ENCODE peak calls at places on chromosomes 11 and 22, in ten cellular contexts. L is left ventricle myocardium inferior; B is CD8-positive, alpha-beta memory T cell; O is small intestine; N is dorsolateral prefrontal cortex; V is CD4-positive, CD25-positive, alpha-beta regulatory T cell; F is prostate gland; U is CD4-positive, alpha-beta T cell; Q is heart right ventricle; Z is sigmoid colon. E is an unnamed sample.

GRCh38 chr22:49725516-49725915 is 102.2 kb downstream of the BRD1 start:
- DNase-seq in Q (no peak), V (no peak), U (no peak), L (no peak), B (no peak), N (no peak), F (no peak), O (no peak), Z (no peak), E (no peak)

GRCh38 chr11:76623171-76623883 is 47.2 kb downstream of the LRRC32 start:
- DNase-seq in U (no peak), V (no peak), Z (peak), F (no peak), B (no peak), Q (no peak), L (no peak), N (no peak), O (no peak), E (no peak)

GRCh38 chr22:48954781-48955311 is 872.8 kb downstream of the BRD1 start:
- DNase-seq in L (no peak), F (peak), B (no peak), U (no peak), O (no peak), Q (no peak), Z (no peak), V (no peak), N (no peak), E (no peak)

GRCh38 chr11:68113986-68114385 is 7.2 kb downstream of the CHKA start:
- DNase-seq in B (no peak), Z (no peak), F (no peak), N (no peak), V (no peak), O (no peak), L (no peak), Q (no peak), U (no peak), E (no peak)

GRCh38 chr11:27183672-27184457 is 143.2 kb downstream of the BBOX1 start:
- DNase-seq in V (peak), F (peak), U (no peak), O (peak), L (no peak), Z (peak), N (peak), B (no peak), Q (no peak), E (peak)

GRCh38 chr11:116702772-116703360 is 69.9 kb downstream of the BUD13 start:
- DNase-seq in L (no peak), Q (no peak), B (no peak), F (no peak), U (no peak), O (peak), N (no peak), V (no peak), Z (peak), E (no peak)

GRCh38 chr11:132032555-132032954 is 662.1 kb downstream of the NTM start:
- DNase-seq in Q (no peak), F (no peak), Z (no peak), L (no peak), B (no peak), O (no peak), V (no peak), U (no peak), N (no peak), E (no peak)

GRCh38 chr22:48687606-48688005 is 1140.1 kb downstream of the BRD1 start:
- DNase-seq in L (no peak), O (no peak), B (no peak), Q (no peak), N (no peak), U (no peak), Z (no peak), F (no peak), V (no peak), E (no peak)

GRCh38 chr22:49344196-49344595 is 483.5 kb downstream of the BRD1 start:
- DNase-seq in V (no peak), L (no peak), Z (no peak), U (no peak), N (no peak), B (no peak), Q (no peak), O (no peak), F (no peak), E (no peak)

GRCh38 chr11:115153135-115153534 is 351.1 kb downstream of the CADM1 start:
- DNase-seq in Q (no peak), V (no peak), O (no peak), U (no peak), N (no peak), L (no peak), B (no peak), Z (no peak), F (no peak), E (no peak)

GRCh38 chr22:25410849-25411248 is 153.6 kb upstream of the GRK3 start:
- DNase-seq in V (peak), F (no peak), O (peak), Z (no peak), B (no peak), N (no peak), Q (no peak), U (no peak), L (no peak), E (no peak)

GRCh38 chr22:46062232-46062615 is 85.3 kb upstream of the WNT7B start:
- DNase-seq in O (no peak), N (no peak), L (no peak), U (no peak), F (no peak), V (no peak), Z (no peak), B (no peak), Q (no peak), E (no peak)

GRCh38 chr11:12813371-12814225 is 139.4 kb downstream of the TEAD1 start:
- DNase-seq in B (no peak), Z (peak), O (no peak), F (no peak), N (no peak), Q (peak), L (no peak), V (no peak), U (no peak), E (no peak)

GRCh38 chr11:57761301-57762234 is at the start of gene CTNND1:
- DNase-seq in F (peak), O (peak), L (peak), B (no peak), U (no peak), Q (peak), Z (peak), N (peak), V (no peak), E (peak)

GRCh38 chr11:94671553-94672366 is 96.4 kb upstream of the AMOTL1 start:
- DNase-seq in Q (no peak), Z (no peak), B (no peak), U (no peak), L (no peak), V (no peak), N (no peak), O (no peak), F (no peak), E (no peak)

GRCh38 chr11:75050516-75050915 is 46.2 kb downstream of the OR2AT4 start:
- DNase-seq in Q (no peak), F (no peak), N (no peak), V (no peak), U (no peak), Z (no peak), O (no peak), B (no peak), L (no peak), E (no peak)

GRCh38 chr22:46108564-46109473 is 41.5 kb upstream of the PPARA start:
- DNase-seq in O (peak), L (peak), N (no peak), Z (peak), B (no peak), U (no peak), F (no peak), Q (peak), V (no peak), E (no peak)

GRCh38 chr22:50161508-50162390 is 8.8 kb upstream of the PANX2 start:
- DNase-seq in F (no peak), O (no peak), U (no peak), V (no peak), B (no peak), Z (no peak), Q (no peak), N (no peak), L (no peak), E (no peak)

GRCh38 chr11:47235163-47235562 is 13.5 kb downstream of the ACP2 start:
- DNase-seq in Z (no peak), N (no peak), F (no peak), L (no peak), B (no peak), Q (no peak), U (no peak), V (no peak), O (no peak), E (no peak)

GRCh38 chr11:109203176-109203575 is 218.8 kb upstream of the C11orf87 start:
- DNase-seq in B (no peak), V (no peak), U (no peak), L (no peak), Z (no peak), F (no peak), N (no peak), Q (no peak), O (no peak), E (no peak)
- H3K27ac ChIP-seq in B (no peak), V (no peak), U (no peak), L (no peak), Z (no peak), F (no peak), N (no peak), Q (no peak), O (no peak), E (no peak)

GRCh38 chr11:100759106-100759505 is 72.0 kb downstream of the ARHGAP42 start:
- DNase-seq in F (no peak), L (no peak), Z (no peak), N (no peak), O (no peak), V (no peak), Q (no peak), B (no peak), U (no peak), E (no peak)
- H3K27ac ChIP-seq in F (no peak), L (no peak), Z (no peak), N (no peak), O (no peak), V (no peak), Q (no peak), B (no peak), U (no peak), E (no peak)

GRCh38 chr11:66006134-66006890 is 4.0 kb downstream of the BANF1 start:
- DNase-seq in L (no peak), V (no peak), U (no peak), O (no peak), Z (no peak), N (no peak), B (no peak), Q (no peak), F (no peak), E (no peak)

GRCh38 chr11:66004186-66004585 is 1.9 kb downstream of the BANF1 start:
- DNase-seq in U (no peak), Q (no peak), F (no peak), N (no peak), V (no peak), L (no peak), Z (no peak), O (no peak), B (no peak), E (no peak)

GRCh38 chr11:66002648-66003225 is 434 bp downstream of the BANF1 start:
- DNase-seq in V (no peak), O (no peak), F (peak), B (peak), U (no peak), Z (peak), N (peak), Q (no peak), L (peak), E (peak)

GRCh38 chr11:66003291-66003690 is 988 bp downstream of the BANF1 start:
- DNase-seq in O (no peak), N (no peak), V (no peak), Z (no peak), Q (no peak), U (no peak), F (no peak), L (no peak), B (no peak), E (no peak)

DNA sequence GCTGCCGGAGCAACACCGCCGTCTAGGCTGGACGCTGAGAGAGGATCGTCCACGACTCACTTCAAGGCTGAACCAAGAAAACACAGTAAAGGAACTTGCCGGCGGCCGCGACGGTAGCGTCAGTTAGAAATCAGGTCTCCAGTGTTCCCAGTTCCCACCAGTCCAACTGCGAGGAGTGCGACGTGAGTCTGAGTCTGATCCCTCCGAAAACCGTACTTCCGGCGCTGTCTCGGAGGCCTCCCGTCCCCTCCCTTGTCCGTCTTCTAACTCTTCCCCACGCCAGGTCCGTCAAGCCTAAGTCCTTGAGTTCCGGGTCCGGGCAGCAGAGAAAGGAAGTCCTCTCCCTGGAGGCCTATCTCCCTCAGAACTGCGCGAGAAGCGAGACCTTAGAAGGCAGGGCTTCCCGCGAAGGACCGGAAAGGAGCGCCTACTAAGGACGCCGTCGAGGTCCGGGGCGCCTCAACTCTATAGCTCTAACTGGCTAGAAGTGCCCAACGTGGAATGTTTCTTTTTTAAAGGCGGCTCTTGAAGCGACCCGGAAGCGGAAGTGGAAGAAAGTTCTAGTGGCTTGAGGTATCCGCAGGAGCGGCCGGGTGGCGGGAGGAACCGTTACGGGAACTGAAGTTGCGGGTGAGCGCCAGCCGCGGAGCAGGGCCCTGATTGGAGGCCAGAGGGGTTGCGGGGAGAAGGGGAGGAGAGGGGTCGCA is at the start of the genes BANF1 and EIF1AD:
- DNase-seq in V (peak), U (peak), F (peak), Z (peak), O (peak), B (peak), N (peak), Q (peak), L (peak), E (peak)
- H3K27ac ChIP-seq in V (peak), U (peak), F (peak), Z (peak), O (peak), B (peak), N (peak), Q (peak), L (peak), E (peak)

GRCh38 chr11:706957-707816 is 1.2 kb downstream of the EPS8L2 start:
- DNase-seq in F (peak), O (peak), L (no peak), N (no peak), U (no peak), Z (no peak), B (no peak), Q (no peak), V (no peak), E (no peak)
- H3K27ac ChIP-seq in F (peak), O (peak), L (peak), N (peak), U (no peak), Z (peak), B (no peak), Q (peak), V (no peak), E (no peak)

DNA sequence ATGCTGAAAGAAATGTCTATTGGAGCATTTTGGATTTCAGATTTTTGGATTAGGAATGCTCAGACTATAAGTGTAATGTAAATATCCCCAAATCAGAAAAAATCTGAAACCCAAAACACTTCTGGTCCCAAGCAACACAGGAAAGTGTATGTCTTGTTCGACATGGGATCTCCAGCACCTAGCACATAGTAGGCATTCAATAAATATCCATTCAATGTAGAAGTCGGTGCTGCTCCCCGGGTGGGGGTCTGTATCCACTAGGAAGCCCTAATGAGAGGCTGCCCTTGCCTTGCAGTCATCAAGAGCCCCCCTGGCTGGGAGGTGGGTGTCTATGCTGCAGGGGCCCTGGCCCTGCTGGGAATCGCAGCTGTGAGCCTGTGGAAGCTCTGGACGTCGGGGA is 11.4 kb downstream of the SYT12 start:
- DNase-seq in F (no peak), O (no peak), L (no peak), U (no peak), Q (no peak), B (no peak), N (no peak), Z (no peak), V (no peak), E (no peak)
- H3K27ac ChIP-seq in F (no peak), O (no peak), L (no peak), U (no peak), Q (no peak), B (no peak), N (no peak), Z (no peak), V (no peak), E (no peak)

GRCh38 chr11:61507962-61508824 is at the start of gene LRRC10B:
- DNase-seq in O (peak), L (no peak), Q (no peak), V (peak), Z (no peak), N (no peak), U (no peak), B (no peak), F (no peak), E (no peak)
- H3K27ac ChIP-seq in O (no peak), L (peak), Q (peak), V (no peak), Z (peak), N (peak), U (no peak), B (no peak), F (peak), E (no peak)

GRCh38 chr11:71204294-71204693 is 48.1 kb downstream of the SHANK2 start:
- DNase-seq in B (no peak), O (no peak), Z (peak), U (no peak), V (no peak), Q (no peak), N (no peak), F (no peak), L (no peak), E (no peak)
- H3K27ac ChIP-seq in B (no peak), O (no peak), Z (no peak), U (no peak), V (no peak), Q (no peak), N (no peak), F (no peak), L (no peak), E (no peak)

E was measured in substantia nigra.